ENCODE peak calls at places on chromosomes 12 and 14, in nine cellular contexts. B, N, U, K, E, Q, S, Z and H are unnamed samples.

GRCh38 chr12:71607494-71608330 is 55.9 kb downstream of the ZFC3H1 start:
- ATAC-seq in K (no peak), B (no peak), Q (no peak), S (no peak), N (no peak), U (no peak), Z (no peak), E (no peak), H (no peak)

GRCh38 chr14:100103261-100104005 is 38.2 kb downstream of the EVL start:
- ATAC-seq in B (peak; percentile 46), U (peak; percentile 15), N (peak; percentile 68), S (peak; percentile 45), Q (no peak), E (no peak), Z (peak; percentile 15), K (no peak), H (peak; percentile 61)

GRCh38 chr12:71694099-71694820 is 8.4 kb downstream of the TMEM19 start:
- ATAC-seq in N (no peak), B (no peak), Z (peak; percentile 37), E (no peak), Q (no peak), U (peak; percentile 49), S (peak; percentile 76), K (no peak), H (peak; percentile 90)

GRCh38 chr14:75452900-75453816 is 25.3 kb downstream of the JDP2 start:
- ATAC-seq in E (no peak), S (peak; percentile 75), Q (peak; percentile 84), N (peak; percentile 85), Z (no peak), B (peak; percentile 60), U (no peak), K (no peak), H (no peak)

GRCh38 chr12:106757623-106758348 is 16.7 kb upstream of the RIC8B start:
- ATAC-seq in N (no peak), B (peak; percentile 52), S (peak; percentile 60), E (no peak), Z (no peak), U (no peak), Q (no peak), K (no peak), H (no peak)

GRCh38 chr14:50704454-50705010 is 36.4 kb upstream of the SAV1 start:
- ATAC-seq in Q (no peak), E (no peak), N (no peak), Z (no peak), K (no peak), U (no peak), S (peak; percentile 23), B (no peak), H (no peak)

GRCh38 chr12:6708968-6709394 is 8.4 kb upstream of the PIANP start:
- ATAC-seq in Z (peak; percentile 52), B (no peak), Q (no peak), S (no peak), U (peak; percentile 83), N (no peak), K (no peak), E (peak; percentile 61), H (no peak)

GRCh38 chr14:74599946-74600345 is 12.1 kb downstream of the LTBP2 start:
- ATAC-seq in Z (no peak), U (no peak), E (no peak), K (no peak), Q (no peak), N (peak; percentile 1), S (peak; percentile 18), B (no peak), H (no peak)

GRCh38 chr14:99393059-99393655 is 87.5 kb downstream of the SETD3 start:
- ATAC-seq in B (no peak), E (peak; percentile 60), Q (peak; percentile 88), Z (no peak), S (no peak), N (peak; percentile 52), K (no peak), U (peak; percentile 46), H (no peak)

GRCh38 chr12:46439793-46440511 is 67.4 kb upstream of the SLC38A2 start:
- ATAC-seq in N (peak; percentile 9), E (no peak), Z (no peak), S (no peak), B (no peak), U (no peak), K (no peak), Q (no peak), H (no peak)

GRCh38 chr14:95077380-95077779 is 79.9 kb downstream of the DICER1 start:
- ATAC-seq in E (no peak), U (no peak), K (no peak), Q (no peak), S (no peak), B (no peak), Z (no peak), N (peak; percentile 11), H (no peak)

GRCh38 chr12:63915105-63915830 is 70.8 kb downstream of the SRGAP1 start:
- ATAC-seq in K (no peak), N (no peak), Q (peak; percentile 3), S (no peak), Z (no peak), E (no peak), U (no peak), B (no peak), H (no peak)